ENCODE peak calls at places on chromosome 4, in ten cellular contexts. Q is dorsolateral prefrontal cortex; V is RWPE1; P is endodermal cell; K is right lobe of liver; J is cardiac muscle cell; D is Panc1; O is CD8-positive, alpha-beta T cell; R is CD4-positive, alpha-beta T cell; H is GM23248. S is an unnamed sample.

GRCh38 chr4:33780952-33781655 is 2463.2 kb downstream of the ARAP2 start:
- DNase-seq in Q (no peak), V (peak), P (no peak), K (no peak), J (no peak), D (no peak), O (no peak), R (no peak), H (peak), S (no peak)

GRCh38 chr4:181143241-181143854 is 1099.9 kb upstream of the TENM3 start:
- DNase-seq in Q (peak), V (peak), P (peak), K (peak), J (peak), D (peak), O (peak), R (peak), H (peak), S (peak)

GRCh38 chr4:83858121-83858520 is 322.2 kb downstream of the GPAT3 start:
- DNase-seq in Q (no peak), V (no peak), P (no peak), K (no peak), J (no peak), D (no peak), O (no peak), R (no peak), H (peak), S (no peak)

GRCh38 chr4:151325320-151326246 is at the start of gene SH3D19:
- DNase-seq in Q (peak), V (peak), P (peak), K (peak), J (peak), D (no peak), O (no peak), R (no peak), H (peak), S (peak)

GRCh38 chr4:105145913-105146285 is 777 bp upstream of the TET2 start:
- DNase-seq in Q (no peak), V (no peak), P (peak), K (peak), J (peak), D (no peak), O (peak), R (no peak), H (no peak), S (no peak)

GRCh38 chr4:138949866-138950265 is 65.7 kb upstream of the NOCT start:
- DNase-seq in Q (no peak), V (no peak), P (no peak), K (no peak), J (no peak), D (no peak), O (no peak), R (no peak), H (no peak), S (no peak)

GRCh38 chr4:17066241-17066640 is 167.8 kb upstream of the LDB2 start:
- DNase-seq in Q (no peak), V (no peak), P (no peak), K (no peak), J (no peak), D (no peak), O (no peak), R (no peak), H (peak), S (no peak)

GRCh38 chr4:144267084-144267483 is 126.6 kb upstream of the GYPA start:
- DNase-seq in Q (no peak), V (no peak), P (no peak), K (no peak), J (no peak), D (no peak), O (no peak), R (no peak), H (no peak), S (no peak)

GRCh38 chr4:1183985-1184773 is 11.8 kb upstream of the SPON2 start:
- DNase-seq in Q (no peak), V (no peak), P (no peak), K (no peak), J (no peak), D (no peak), O (no peak), R (no peak), H (no peak), S (no peak)

GRCh38 chr4:35538807-35539206 is 705.5 kb downstream of the ARAP2 start:
- DNase-seq in Q (no peak), V (no peak), P (no peak), K (no peak), J (no peak), D (no peak), O (no peak), R (no peak), H (no peak), S (no peak)

GRCh38 chr4:16496501-16496900 is 270.2 kb upstream of the TAPT1 start:
- DNase-seq in Q (peak), V (peak), P (no peak), K (no peak), J (no peak), D (no peak), O (no peak), R (no peak), H (peak), S (no peak)

GRCh38 chr4:103303011-103303410 is 104.9 kb upstream of the CENPE start:
- DNase-seq in Q (no peak), V (peak), P (no peak), K (no peak), J (no peak), D (no peak), O (no peak), R (no peak), H (no peak), S (no peak)

GRCh38 chr4:48343035-48343434 is 1.7 kb downstream of the SLAIN2 start:
- DNase-seq in Q (no peak), V (no peak), P (no peak), K (no peak), J (peak), D (no peak), O (no peak), R (no peak), H (peak), S (no peak)

GRCh38 chr4:69156913-69157312 is 57.6 kb downstream of the UGT2B11 start:
- DNase-seq in Q (no peak), V (no peak), P (peak), K (no peak), J (no peak), D (no peak), O (no peak), R (no peak), H (peak), S (no peak)

GRCh38 chr4:114200026-114200425 is 220.6 kb upstream of the ARSJ start:
- DNase-seq in Q (no peak), V (no peak), P (no peak), K (no peak), J (no peak), D (no peak), O (no peak), R (no peak), H (no peak), S (no peak)

GRCh38 chr4:152283806-152284470 is 252.0 kb downstream of the FBXW7 start:
- DNase-seq in Q (no peak), V (peak), P (no peak), K (no peak), J (no peak), D (no peak), O (no peak), R (no peak), H (peak), S (no peak)

GRCh38 chr4:179398414-179398813 is 1956.2 kb upstream of the AGA start:
- DNase-seq in Q (no peak), V (no peak), P (no peak), K (no peak), J (no peak), D (no peak), O (no peak), R (no peak), H (no peak), S (no peak)

GRCh38 chr4:112889619-112890294 is 159.7 kb upstream of the ANK2 start:
- DNase-seq in Q (no peak), V (no peak), P (no peak), K (no peak), J (no peak), D (no peak), O (no peak), R (no peak), H (peak), S (no peak)

GRCh38 chr4:113064244-113064643 is 14.8 kb downstream of the ANK2 start:
- DNase-seq in Q (no peak), V (no peak), P (peak), K (no peak), J (peak), D (no peak), O (no peak), R (no peak), H (no peak), S (no peak)

GRCh38 chr4:17103231-17103630 is 204.8 kb upstream of the LDB2 start:
- DNase-seq in Q (no peak), V (no peak), P (no peak), K (no peak), J (no peak), D (no peak), O (no peak), R (no peak), H (peak), S (no peak)

GRCh38 chr4:14221176-14221575 is 593.7 kb upstream of the BOD1L1 start:
- DNase-seq in Q (no peak), V (no peak), P (no peak), K (no peak), J (no peak), D (no peak), O (no peak), R (no peak), H (peak), S (no peak)

GRCh38 chr4:173189117-173189693 is 20.6 kb downstream of the GALNT7 start:
- DNase-seq in Q (no peak), V (no peak), P (no peak), K (no peak), J (no peak), D (no peak), O (no peak), R (no peak), H (peak), S (no peak)

GRCh38 chr4:106522839-106523238 is 154.3 kb upstream of the GIMD1 start:
- DNase-seq in Q (no peak), V (no peak), P (no peak), K (no peak), J (no peak), D (no peak), O (no peak), R (no peak), H (peak), S (no peak)

GRCh38 chr4:13912436-13912835 is 284.9 kb upstream of the BOD1L1 start:
- DNase-seq in Q (no peak), V (no peak), P (no peak), K (no peak), J (no peak), D (no peak), O (no peak), R (no peak), H (no peak), S (no peak)

GRCh38 chr4:41746440-41747229 is 1.9 kb downstream of the PHOX2B start:
- DNase-seq in Q (no peak), V (no peak), P (peak), K (no peak), J (no peak), D (no peak), O (no peak), R (no peak), H (no peak), S (no peak)

GRCh38 chr4:157443537-157443936 is 223.0 kb downstream of the GRIA2 start:
- DNase-seq in Q (no peak), V (no peak), P (no peak), K (no peak), J (no peak), D (no peak), O (no peak), R (no peak), H (no peak), S (no peak)

GRCh38 chr4:99202536-99202935 is 16.5 kb downstream of the ADH6 start:
- DNase-seq in Q (no peak), V (no peak), P (no peak), K (no peak), J (no peak), D (no peak), O (no peak), R (no peak), H (peak), S (no peak)

GRCh38 chr4:89248879-89249281 is 58.7 kb downstream of the GPRIN3 start:
- DNase-seq in Q (no peak), V (no peak), P (no peak), K (no peak), J (no peak), D (no peak), O (no peak), R (no peak), H (no peak), S (no peak)

GRCh38 chr4:8675383-8675782 is 82.8 kb downstream of the CPZ start:
- DNase-seq in Q (no peak), V (peak), P (peak), K (no peak), J (peak), D (no peak), O (no peak), R (no peak), H (peak), S (no peak)

GRCh38 chr4:6160536-6160935 is 39.8 kb downstream of the JAKMIP1 start:
- DNase-seq in Q (no peak), V (no peak), P (no peak), K (no peak), J (no peak), D (no peak), O (no peak), R (no peak), H (no peak), S (no peak)

GRCh38 chr4:156931267-156931666 is 40.3 kb downstream of the PDGFC start:
- DNase-seq in Q (no peak), V (peak), P (no peak), K (no peak), J (no peak), D (no peak), O (no peak), R (no peak), H (peak), S (no peak)

GRCh38 chr4:174086829-174087799 is 196.4 kb downstream of the FBXO8 start:
- DNase-seq in Q (no peak), V (no peak), P (no peak), K (no peak), J (no peak), D (no peak), O (no peak), R (no peak), H (no peak), S (no peak)

GRCh38 chr4:92101609-92102231 is 202.0 kb upstream of the GRID2 start:
- DNase-seq in Q (no peak), V (peak), P (no peak), K (no peak), J (no peak), D (no peak), O (no peak), R (no peak), H (peak), S (no peak)

GRCh38 chr4:76892601-76893000 is 5.3 kb downstream of the SOWAHB start:
- DNase-seq in Q (no peak), V (peak), P (no peak), K (no peak), J (no peak), D (no peak), O (no peak), R (no peak), H (peak), S (no peak)

GRCh38 chr4:8167815-8168214 is 9.2 kb upstream of the ABLIM2 start:
- DNase-seq in Q (no peak), V (no peak), P (no peak), K (no peak), J (no peak), D (no peak), O (no peak), R (no peak), H (no peak), S (peak)

GRCh38 chr4:70721747-70722146 is at the start of gene RUFY3:
- DNase-seq in Q (peak), V (peak), P (no peak), K (no peak), J (no peak), D (no peak), O (no peak), R (no peak), H (peak), S (peak)
- H3K27ac ChIP-seq in Q (peak), V (no peak), P (peak), K (no peak), J (no peak), D (peak), O (peak), R (no peak), H (peak), S (peak)

GRCh38 chr4:110823251-110823650 is 200.4 kb upstream of the PITX2 start:
- DNase-seq in Q (no peak), V (peak), P (no peak), K (no peak), J (no peak), D (no peak), O (no peak), R (no peak), H (peak), S (no peak)
- H3K27ac ChIP-seq in Q (no peak), V (no peak), P (no peak), K (no peak), J (no peak), D (no peak), O (no peak), R (no peak), H (no peak), S (no peak)

GRCh38 chr4:147823135-147823534 is 91.2 kb downstream of the ARHGAP10 start:
- DNase-seq in Q (no peak), V (no peak), P (no peak), K (no peak), J (no peak), D (no peak), O (no peak), R (no peak), H (no peak), S (no peak)
- H3K27ac ChIP-seq in Q (no peak), V (peak), P (no peak), K (no peak), J (no peak), D (no peak), O (no peak), R (no peak), H (no peak), S (no peak)

GRCh38 chr4:146194212-146194611 is 18.7 kb downstream of the LSM6 start:
- DNase-seq in Q (no peak), V (no peak), P (no peak), K (no peak), J (no peak), D (no peak), O (no peak), R (no peak), H (no peak), S (no peak)

GRCh38 chr4:146193628-146194027 is 18.1 kb downstream of the LSM6 start:
- DNase-seq in Q (no peak), V (no peak), P (no peak), K (no peak), J (no peak), D (no peak), O (no peak), R (no peak), H (peak), S (no peak)

GRCh38 chr4:146186556-146186955 is 11.0 kb downstream of the LSM6 start:
- DNase-seq in Q (no peak), V (no peak), P (no peak), K (no peak), J (no peak), D (no peak), O (no peak), R (no peak), H (no peak), S (no peak)

GRCh38 chr4:146190393-146190910 is 14.9 kb downstream of the LSM6 start:
- DNase-seq in Q (no peak), V (no peak), P (no peak), K (no peak), J (no peak), D (no peak), O (no peak), R (no peak), H (no peak), S (no peak)

GRCh38 chr4:146192060-146192459 is 16.5 kb downstream of the LSM6 start:
- DNase-seq in Q (no peak), V (no peak), P (no peak), K (no peak), J (no peak), D (no peak), O (no peak), R (no peak), H (peak), S (no peak)
- H3K27ac ChIP-seq in Q (no peak), V (no peak), P (no peak), K (no peak), J (no peak), D (no peak), O (no peak), R (no peak), H (no peak), S (no peak)

S was measured in substantia nigra.